ENCODE peak calls at places on chromosomes 5 and 9, in four cellular contexts. One of them, this sample, is unnamed.

GRCh38 chr5:83564069-83564749 is 92.7 kb downstream of the VCAN start:
- DNase-seq in germinal center: peak; percentile 24
- DNase-seq in NCI-H187 treated with DMSO at 0.1 percent for 48 hours: peak; percentile 2
- DNase-seq in nucleus accumbens: no peak
- DNase-seq in this sample: no peak

GRCh38 chr9:4704129-4704528 is 24.8 kb downstream of the CDC37L1 start:
- DNase-seq in germinal center: no peak
- DNase-seq in NCI-H187 treated with DMSO at 0.1 percent for 48 hours: no peak
- DNase-seq in nucleus accumbens: no peak
- DNase-seq in this sample: no peak

GRCh38 chr5:124343451-124343867 is 403.0 kb downstream of the ZNF608 start:
- DNase-seq in germinal center: no peak
- DNase-seq in NCI-H187 treated with DMSO at 0.1 percent for 48 hours: peak; percentile 11
- DNase-seq in nucleus accumbens: no peak
- DNase-seq in this sample: no peak

GRCh38 chr5:120655828-120656435 is 191.8 kb downstream of the PRR16 start:
- DNase-seq in germinal center: no peak
- DNase-seq in NCI-H187 treated with DMSO at 0.1 percent for 48 hours: no peak
- DNase-seq in nucleus accumbens: no peak
- DNase-seq in this sample: no peak

GRCh38 chr5:153919161-153919560 is 119.5 kb downstream of the FAM114A2 start:
- DNase-seq in germinal center: no peak
- DNase-seq in NCI-H187 treated with DMSO at 0.1 percent for 48 hours: no peak
- DNase-seq in nucleus accumbens: no peak
- DNase-seq in this sample: no peak

GRCh38 chr9:131478421-131478868 is 24.3 kb upstream of the POMT1 start:
- DNase-seq in germinal center: peak; percentile 47
- DNase-seq in NCI-H187 treated with DMSO at 0.1 percent for 48 hours: no peak
- DNase-seq in nucleus accumbens: no peak
- DNase-seq in this sample: no peak

GRCh38 chr9:68851657-68852056 is 146.6 kb downstream of the PIP5K1B start:
- DNase-seq in germinal center: no peak
- DNase-seq in NCI-H187 treated with DMSO at 0.1 percent for 48 hours: no peak
- DNase-seq in nucleus accumbens: no peak
- DNase-seq in this sample: no peak

GRCh38 chr9:105148328-105149006 is 96.0 kb upstream of the SLC44A1 start:
- DNase-seq in germinal center: no peak
- DNase-seq in NCI-H187 treated with DMSO at 0.1 percent for 48 hours: no peak
- DNase-seq in nucleus accumbens: no peak
- DNase-seq in this sample: no peak

GRCh38 chr5:143244000-143244736 is 159.3 kb downstream of the NR3C1 start:
- DNase-seq in germinal center: no peak
- DNase-seq in NCI-H187 treated with DMSO at 0.1 percent for 48 hours: no peak
- DNase-seq in nucleus accumbens: no peak
- DNase-seq in this sample: no peak

GRCh38 chr9:136693490-136694162 is 6.4 kb upstream of the AGPAT2 start:
- DNase-seq in germinal center: no peak
- DNase-seq in NCI-H187 treated with DMSO at 0.1 percent for 48 hours: no peak
- DNase-seq in nucleus accumbens: no peak
- DNase-seq in this sample: no peak

GRCh38 chr9:79574166-79574565 is 2.4 kb downstream of the TLE4 start:
- DNase-seq in germinal center: no peak
- DNase-seq in NCI-H187 treated with DMSO at 0.1 percent for 48 hours: no peak
- DNase-seq in nucleus accumbens: no peak
- DNase-seq in this sample: no peak

GRCh38 chr9:134344821-134345310 is 18.6 kb downstream of the RXRA start:
- DNase-seq in germinal center: no peak
- DNase-seq in NCI-H187 treated with DMSO at 0.1 percent for 48 hours: no peak
- DNase-seq in nucleus accumbens: no peak
- DNase-seq in this sample: no peak

GRCh38 chr5:38891563-38891962 is 45.8 kb downstream of the OSMR start:
- DNase-seq in germinal center: no peak
- DNase-seq in NCI-H187 treated with DMSO at 0.1 percent for 48 hours: no peak
- DNase-seq in nucleus accumbens: no peak
- DNase-seq in this sample: no peak

GRCh38 chr9:27432308-27432707 is 91.8 kb upstream of the IFNK start:
- DNase-seq in germinal center: no peak
- DNase-seq in NCI-H187 treated with DMSO at 0.1 percent for 48 hours: no peak
- DNase-seq in nucleus accumbens: no peak
- DNase-seq in this sample: no peak

This sample was measured in NCI-H2107.